ENCODE peak calls at places on chromosome 13, in ten cellular contexts. O is AG04450; U is COR-L47; G is iPS-NIHi11; C is effector memory CD8-positive, alpha-beta T cell; J is H54; H is activated CD4-positive, alpha-beta T cell treated with anti-CD3 and anti-CD28 coated beads, Interleukin-2, amount 10 ng/mL, durations not matched to agents 7 days and 5 days; T is A172; R is posterior cingulate gyrus; F is activated T-cell treated with anti-CD3 and anti-CD28 coated beads, Interleukin-2, amount 50 U/mL, for 72 hours. Z is an unnamed sample.

GRCh38 chr13:94674609-94675348 is 37.6 kb downstream of the SOX21 start:
- DNase-seq in O (no peak), U (peak), G (peak), C (peak), J (peak), H (peak), T (peak), R (no peak), F (peak), Z (no peak)

GRCh38 chr13:83085186-83085900 is 796.9 kb downstream of the SLITRK1 start:
- DNase-seq in O (no peak), U (no peak), G (no peak), C (no peak), J (no peak), H (no peak), T (no peak), R (no peak), F (no peak), Z (no peak)

GRCh38 chr13:75061909-75062308 is 420.1 kb downstream of the TBC1D4 start:
- DNase-seq in O (no peak), U (no peak), G (no peak), C (no peak), J (no peak), H (no peak), T (no peak), R (no peak), F (no peak), Z (no peak)

GRCh38 chr13:80798576-80799133 is 457.7 kb upstream of the SPRY2 start:
- DNase-seq in O (no peak), U (no peak), G (no peak), C (no peak), J (no peak), H (no peak), T (no peak), R (no peak), F (no peak), Z (no peak)

GRCh38 chr13:46866150-46866549 is 30.7 kb downstream of the HTR2A start:
- DNase-seq in O (peak), U (no peak), G (peak), C (no peak), J (no peak), H (no peak), T (peak), R (no peak), F (no peak), Z (peak)

GRCh38 chr13:38395505-38395803 is 45.8 kb downstream of the UFM1 start:
- DNase-seq in O (no peak), U (no peak), G (no peak), C (no peak), J (no peak), H (no peak), T (no peak), R (no peak), F (no peak), Z (no peak)

GRCh38 chr13:51815848-51816247 is 11.9 kb upstream of the DHRS12 start:
- DNase-seq in O (no peak), U (no peak), G (no peak), C (no peak), J (no peak), H (no peak), T (no peak), R (no peak), F (no peak), Z (no peak)

GRCh38 chr13:28355046-28355821 is 139.7 kb downstream of the FLT1 start:
- DNase-seq in O (no peak), U (no peak), G (no peak), C (no peak), J (no peak), H (no peak), T (no peak), R (no peak), F (no peak), Z (no peak)

GRCh38 chr13:50122465-50122864 is 107.2 kb downstream of the KCNRG start:
- DNase-seq in O (no peak), U (no peak), G (no peak), C (no peak), J (no peak), H (no peak), T (no peak), R (no peak), F (no peak), Z (peak)

GRCh38 chr13:61151062-61151461 is 264.6 kb downstream of the PCDH20 start:
- DNase-seq in O (no peak), U (no peak), G (peak), C (no peak), J (no peak), H (no peak), T (no peak), R (no peak), F (no peak), Z (no peak)

GRCh38 chr13:51040431-51040830 is 70.6 kb downstream of the C13orf42 start:
- DNase-seq in O (no peak), U (no peak), G (no peak), C (no peak), J (no peak), H (no peak), T (no peak), R (no peak), F (no peak), Z (no peak)

GRCh38 chr13:49635599-49636433 is 7.5 kb downstream of the ARL11 start:
- DNase-seq in O (peak), U (no peak), G (no peak), C (peak), J (no peak), H (peak), T (no peak), R (no peak), F (peak), Z (no peak)

GRCh38 chr13:20442798-20443381 is 82.8 kb downstream of the CRYL1 start:
- DNase-seq in O (no peak), U (no peak), G (no peak), C (no peak), J (no peak), H (no peak), T (no peak), R (no peak), F (no peak), Z (no peak)

GRCh38 chr13:28357247-28357825 is 137.6 kb downstream of the FLT1 start:
- DNase-seq in O (no peak), U (no peak), G (no peak), C (no peak), J (no peak), H (no peak), T (no peak), R (no peak), F (no peak), Z (no peak)

GRCh38 chr13:111640476-111640875 is 320.0 kb downstream of the TEX29 start:
- DNase-seq in O (no peak), U (no peak), G (no peak), C (no peak), J (no peak), H (no peak), T (no peak), R (no peak), F (no peak), Z (no peak)

GRCh38 chr13:21717817-21718216 is 46.9 kb downstream of the FGF9 start:
- DNase-seq in O (no peak), U (no peak), G (peak), C (no peak), J (no peak), H (no peak), T (no peak), R (no peak), F (no peak), Z (no peak)

GRCh38 chr13:31881495-31881882 is 142.2 kb downstream of the RXFP2 start:
- DNase-seq in O (no peak), U (no peak), G (no peak), C (no peak), J (no peak), H (no peak), T (no peak), R (no peak), F (no peak), Z (no peak)

GRCh38 chr13:49731766-49732165 is 40.5 kb upstream of the EBPL start:
- DNase-seq in O (peak), U (no peak), G (no peak), C (no peak), J (no peak), H (no peak), T (peak), R (no peak), F (no peak), Z (no peak)

GRCh38 chr13:20362642-20363041 is 130.5 kb upstream of the GJB6 start:
- DNase-seq in O (no peak), U (no peak), G (no peak), C (no peak), J (no peak), H (no peak), T (no peak), R (no peak), F (no peak), Z (no peak)

GRCh38 chr13:32001392-32001768 is 30.2 kb upstream of the FRY start:
- DNase-seq in O (no peak), U (peak), G (peak), C (no peak), J (peak), H (peak), T (peak), R (no peak), F (no peak), Z (peak)

GRCh38 chr13:23579886-23580706 is 9.9 kb downstream of the TNFRSF19 start:
- DNase-seq in O (no peak), U (no peak), G (no peak), C (no peak), J (no peak), H (no peak), T (no peak), R (no peak), F (no peak), Z (peak)

GRCh38 chr13:107020393-107020792 is 452.5 kb upstream of the ARGLU1 start:
- DNase-seq in O (no peak), U (no peak), G (no peak), C (no peak), J (no peak), H (no peak), T (peak), R (no peak), F (no peak), Z (no peak)

GRCh38 chr13:114037674-114038073 is 63.8 kb upstream of the C13orf46 start:
- DNase-seq in O (no peak), U (no peak), G (no peak), C (no peak), J (no peak), H (no peak), T (no peak), R (peak), F (no peak), Z (no peak)

GRCh38 chr13:109771926-109772325 is 14.5 kb downstream of the IRS2 start:
- DNase-seq in O (no peak), U (no peak), G (no peak), C (no peak), J (no peak), H (no peak), T (no peak), R (no peak), F (no peak), Z (no peak)

GRCh38 chr13:20566424-20566916 is 487 bp upstream of the IFT88 start:
- DNase-seq in O (peak), U (peak), G (no peak), C (no peak), J (peak), H (no peak), T (peak), R (no peak), F (no peak), Z (no peak)

GRCh38 chr13:51761638-51762350 is 42.2 kb downstream of the DHRS12 start:
- DNase-seq in O (no peak), U (no peak), G (no peak), C (no peak), J (no peak), H (no peak), T (no peak), R (no peak), F (no peak), Z (no peak)

GRCh38 chr13:111286162-111286561 is 34.3 kb upstream of the TEX29 start:
- DNase-seq in O (no peak), U (no peak), G (no peak), C (no peak), J (no peak), H (no peak), T (no peak), R (no peak), F (no peak), Z (no peak)

GRCh38 chr13:32682130-32682529 is 95.9 kb downstream of the PDS5B start:
- DNase-seq in O (no peak), U (no peak), G (no peak), C (no peak), J (no peak), H (no peak), T (no peak), R (no peak), F (no peak), Z (no peak)

GRCh38 chr13:83450586-83450985 is 431.7 kb downstream of the SLITRK1 start:
- DNase-seq in O (no peak), U (no peak), G (no peak), C (no peak), J (no peak), H (no peak), T (no peak), R (no peak), F (no peak), Z (no peak)

GRCh38 chr13:109611912-109612691 is 174.3 kb downstream of the IRS2 start:
- DNase-seq in O (no peak), U (no peak), G (no peak), C (no peak), J (no peak), H (no peak), T (no peak), R (no peak), F (no peak), Z (no peak)

GRCh38 chr13:58495668-58496067 is 864.1 kb downstream of the PCDH17 start:
- DNase-seq in O (no peak), U (no peak), G (no peak), C (no peak), J (no peak), H (no peak), T (no peak), R (no peak), F (no peak), Z (no peak)

GRCh38 chr13:46146898-46147297 is 35.1 kb downstream of the LCP1 start:
- DNase-seq in O (no peak), U (no peak), G (peak), C (no peak), J (no peak), H (no peak), T (no peak), R (peak), F (no peak), Z (no peak)

GRCh38 chr13:109273326-109273751 is 513.0 kb downstream of the IRS2 start:
- DNase-seq in O (no peak), U (no peak), G (no peak), C (no peak), J (no peak), H (no peak), T (peak), R (no peak), F (no peak), Z (no peak)

GRCh38 chr13:24624801-24625231 is 55.4 kb upstream of the ATP12A start:
- DNase-seq in O (no peak), U (no peak), G (no peak), C (no peak), J (no peak), H (no peak), T (no peak), R (no peak), F (no peak), Z (no peak)

GRCh38 chr13:76828316-76828741 is 57.9 kb downstream of the KCTD12 start:
- DNase-seq in O (no peak), U (no peak), G (no peak), C (no peak), J (no peak), H (no peak), T (peak), R (no peak), F (peak), Z (no peak)

GRCh38 chr13:42685762-42686560 is 95.4 kb upstream of the FAM216B start:
- DNase-seq in O (no peak), U (no peak), G (no peak), C (no peak), J (no peak), H (no peak), T (no peak), R (no peak), F (no peak), Z (no peak)

GRCh38 chr13:102402292-102402691 is 444 bp upstream of the FGF14 start:
- DNase-seq in O (no peak), U (peak), G (peak), C (no peak), J (no peak), H (no peak), T (peak), R (peak), F (peak), Z (no peak)

GRCh38 chr13:83498486-83499190 is 383.6 kb downstream of the SLITRK1 start:
- DNase-seq in O (no peak), U (no peak), G (no peak), C (no peak), J (no peak), H (no peak), T (peak), R (no peak), F (no peak), Z (no peak)

GRCh38 chr13:40983269-40983668 is 35.8 kb downstream of the ELF1 start:
- DNase-seq in O (no peak), U (no peak), G (no peak), C (no peak), J (no peak), H (no peak), T (peak), R (no peak), F (no peak), Z (no peak)